ENCODE peak calls at places on chromosome 11, in four cellular contexts. T is IMR-90, Q is A549, N is HepG2. B is an unnamed sample.

GRCh38 chr11:61747389-61748285 is 4.8 kb upstream of the MYRF start:
- DNase-seq in T (peak; percentile 59), Q (peak; percentile 79), N (peak; percentile 67), B (peak; percentile 94)

GRCh38 chr11:68145120-68145866 is 24.1 kb upstream of the CHKA start:
- DNase-seq in T (no peak), Q (peak; percentile 53), N (peak; percentile 92), B (no peak)

GRCh38 chr11:81986556-81987161 is 747.0 kb downstream of the FAM181B start:
- DNase-seq in T (no peak), Q (no peak), N (no peak), B (no peak)

GRCh38 chr11:61739966-61740365 is 12.5 kb upstream of the MYRF start:
- DNase-seq in T (no peak), Q (no peak), N (no peak), B (no peak)

GRCh38 chr11:67016550-67016949 is 6.4 kb upstream of the SYT12 start:
- DNase-seq in T (no peak), Q (no peak), N (no peak), B (no peak)

GRCh38 chr11:22491826-22492225 is 133.8 kb downstream of the FANCF start:
- DNase-seq in T (peak; percentile 4), Q (no peak), N (no peak), B (no peak)

GRCh38 chr11:67421421-67422031 is 6.0 kb downstream of the CARNS1 start:
- DNase-seq in T (no peak), Q (no peak), N (no peak), B (no peak)

GRCh38 chr11:118437046-118437735 is 899 bp downstream of the KMT2A start:
- DNase-seq in T (peak; percentile 35), Q (peak; percentile 28), N (peak; percentile 10), B (no peak)

GRCh38 chr11:10349806-10350205 is 44.9 kb downstream of the ADM start:
- DNase-seq in T (no peak), Q (no peak), N (no peak), B (no peak)

GRCh38 chr11:20226936-20227335 is 66.7 kb upstream of the DBX1 start:
- DNase-seq in T (peak; percentile 28), Q (no peak), N (no peak), B (no peak)
- TF ChIP-seq MAFK in T (no peak), Q (no peak), N (no peak), B (no peak)

GRCh38 chr11:120122921-120123683 is 14.8 kb downstream of the TRIM29 start:
- DNase-seq in T (no peak), Q (no peak), N (no peak), B (no peak)

GRCh38 chr11:120123946-120124345 is 14.0 kb downstream of the TRIM29 start:
- DNase-seq in T (no peak), Q (no peak), N (no peak), B (no peak)

GRCh38 chr11:120121336-120121735 is 16.6 kb downstream of the TRIM29 start:
- DNase-seq in T (no peak), Q (no peak), N (no peak), B (no peak)

GRCh38 chr11:120120805-120121335 is 17.0 kb downstream of the TRIM29 start:
- DNase-seq in T (no peak), Q (no peak), N (no peak), B (no peak)

GRCh38 chr11:120121914-120122473 is 15.9 kb downstream of the TRIM29 start:
- DNase-seq in T (no peak), Q (no peak), N (peak; percentile 49), B (no peak)
- TF ChIP-seq USF2 in T (no peak), Q (no peak), N (no peak), B (no peak)

DNA sequence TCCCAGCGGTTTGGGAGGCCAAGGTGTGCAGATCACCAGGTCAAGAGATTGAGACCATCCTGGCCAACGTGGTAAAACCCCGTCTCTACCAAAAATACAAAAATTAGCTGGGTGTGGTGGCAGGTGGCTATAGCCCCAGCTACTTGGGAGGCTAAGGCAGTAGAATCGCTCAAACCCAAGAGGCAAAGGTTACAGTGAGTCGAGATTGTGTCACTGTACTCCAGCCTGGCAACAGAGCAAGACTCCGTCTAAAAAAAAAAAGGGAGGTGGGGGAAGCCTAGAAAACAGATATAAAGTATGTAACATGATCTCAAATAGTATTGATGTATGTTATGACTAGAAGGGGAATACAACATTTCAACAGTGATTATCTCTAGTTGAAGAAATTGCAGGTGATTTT is 61.5 kb downstream of the SLC1A2 start:
- DNase-seq in T (peak; percentile 81), Q (no peak), N (no peak), B (no peak)
- TF ChIP-seq MAFK in T (no peak), Q (no peak), N (no peak), B (no peak)

GRCh38 chr11:128125723-128126122 is 461.6 kb downstream of the ETS1 start:
- DNase-seq in T (no peak), Q (no peak), N (no peak), B (no peak)
- TF ChIP-seq USF2 in T (no peak), Q (no peak), N (no peak), B (no peak)

GRCh38 chr11:12901272-12901671 is 107.8 kb upstream of the RASSF10 start:
- DNase-seq in T (peak; percentile 30), Q (no peak), N (peak; percentile 27), B (no peak)

GRCh38 chr11:12897390-12897789 is 111.7 kb upstream of the RASSF10 start:
- DNase-seq in T (no peak), Q (no peak), N (no peak), B (no peak)

GRCh38 chr11:12900496-12900895 is 108.6 kb upstream of the RASSF10 start:
- DNase-seq in T (peak; percentile 94), Q (peak; percentile 37), N (peak; percentile 40), B (no peak)

GRCh38 chr11:12893787-12894672 is 115.1 kb upstream of the RASSF10 start:
- DNase-seq in T (peak; percentile 52), Q (peak; percentile 48), N (peak; percentile 39), B (peak; percentile 89)

DNA sequence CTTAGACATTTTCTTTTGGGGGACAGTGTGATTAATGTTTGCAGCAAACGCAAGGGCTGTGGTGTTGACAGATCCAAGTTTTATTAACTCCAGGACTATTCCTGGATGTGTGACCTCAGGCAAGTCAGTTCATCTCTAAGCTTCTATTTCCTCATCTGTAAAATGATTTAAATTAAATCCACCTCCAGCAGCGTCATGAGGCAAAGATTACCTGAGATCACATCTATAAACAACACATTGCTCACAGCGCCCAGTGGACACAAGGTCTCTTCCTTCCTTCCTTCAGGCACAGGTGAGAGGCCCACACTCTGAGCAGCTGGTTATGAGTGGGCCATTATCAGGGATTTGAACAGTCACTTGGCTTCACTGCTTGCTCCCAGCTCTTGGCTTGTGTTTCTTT is 111.2 kb upstream of the RASSF10 start:
- DNase-seq in T (no peak), Q (no peak), N (no peak), B (no peak)
- TF ChIP-seq MAFK in T (no peak), Q (no peak), N (no peak), B (no peak)

DNA sequence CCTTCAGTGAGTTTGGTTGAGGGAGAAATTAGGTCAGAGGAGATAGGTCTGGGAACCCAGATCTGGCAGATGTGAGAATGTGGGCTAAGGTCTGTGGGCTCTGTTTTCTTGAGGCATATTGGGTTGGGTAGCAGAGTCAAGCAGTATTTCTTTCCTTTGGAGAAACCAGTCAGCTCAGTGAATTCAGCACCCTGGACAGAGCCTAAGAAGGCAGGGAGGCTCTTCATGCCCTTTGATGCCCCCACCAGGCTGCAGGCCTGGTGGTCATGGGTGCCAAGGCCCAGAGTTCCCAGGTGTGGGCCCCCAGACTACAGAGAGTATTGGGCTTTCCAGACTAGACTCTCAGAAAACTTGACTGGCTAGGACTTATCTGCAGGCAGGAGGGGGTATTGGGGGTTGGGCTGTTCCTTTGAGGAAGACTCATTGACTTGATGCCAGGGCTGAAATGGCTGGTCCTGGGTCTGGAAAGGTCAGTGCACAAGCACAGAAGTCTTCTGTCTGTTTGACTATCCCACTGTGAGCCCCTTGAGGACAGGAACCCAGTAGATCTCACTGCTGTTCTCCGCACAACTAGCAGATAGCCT is 45.3 kb upstream of the NECTIN1 start:
- DNase-seq in T (peak; percentile 13), Q (no peak), N (peak; percentile 16), B (no peak)
- TF ChIP-seq USF2 in T (no peak), Q (no peak), N (no peak), B (no peak)

GRCh38 chr11:126355324-126355925 is at the start of gene ST3GAL4:
- DNase-seq in T (peak; percentile 52), Q (peak; percentile 69), N (peak; percentile 68), B (peak; percentile 33)

GRCh38 chr11:126352163-126352562 is 3.3 kb upstream of the ST3GAL4 start:
- DNase-seq in T (no peak), Q (no peak), N (no peak), B (no peak)

GRCh38 chr11:126350811-126351210 is 4.7 kb upstream of the ST3GAL4 start:
- DNase-seq in T (no peak), Q (no peak), N (no peak), B (no peak)

GRCh38 chr11:126354631-126355323 is 709 bp upstream of the ST3GAL4 start:
- DNase-seq in T (no peak), Q (no peak), N (no peak), B (no peak)

GRCh38 chr11:126352934-126353801 is 2.3 kb upstream of the ST3GAL4 start:
- DNase-seq in T (peak; percentile 75), Q (peak; percentile 75), N (peak; percentile 29), B (no peak)
- TF ChIP-seq MAFK in T (peak; percentile 62), Q (peak; percentile 89), N (no peak), B (peak; percentile 69)

B was measured in H1.